ENCODE peak calls at places on chromosomes 2 and 18, in nine cellular contexts. U is endothelial cell of umbilical vein; D is AG10803; W is mesenchymal stem cell; X is astrocyte of the spinal cord; S is CD8-positive, alpha-beta T cell; A is bronchial epithelial cell; C is HepG2; T is psoas muscle. G is an unnamed sample.
A peak's percentile ranks its signal among the peaks of the same experiment; 100 is the strongest.

GRCh38 chr2:237222683-237223082 is 137.0 kb downstream of the COPS8 start:
- DNase-seq in D (peak; percentile 65), W (no peak), C (no peak), A (no peak), X (no peak), S (no peak), U (no peak), T (no peak), G (no peak)

GRCh38 chr2:211241891-211242290 is 685.5 kb downstream of the CPS1 start:
- DNase-seq in X (no peak), S (no peak), C (no peak), W (no peak), A (no peak), D (no peak), U (no peak), T (no peak), G (no peak)

GRCh38 chr2:10094271-10094814 is 14.1 kb upstream of the CYS1 start:
- DNase-seq in X (no peak), D (no peak), A (no peak), T (no peak), C (no peak), S (no peak), W (no peak), U (no peak), G (no peak)

GRCh38 chr2:212831671-212832199 is 293.1 kb upstream of the ERBB4 start:
- DNase-seq in X (no peak), W (no peak), S (no peak), U (no peak), T (no peak), A (no peak), C (no peak), D (no peak), G (peak; percentile 10)

GRCh38 chr2:219142329-219142728 is 18.3 kb downstream of the NHEJ1 start:
- DNase-seq in D (peak; percentile 97), C (no peak), W (peak; percentile 59), U (no peak), X (peak; percentile 88), T (peak; percentile 66), A (peak; percentile 33), S (no peak), G (no peak)

GRCh38 chr2:189580267-189580661 is 322 bp downstream of the SLC40A1 start:
- DNase-seq in S (no peak), A (no peak), D (no peak), W (no peak), U (no peak), X (no peak), C (peak; percentile 40), T (peak; percentile 21), G (peak; percentile 31)

GRCh38 chr2:122692400-122693083 is 937.1 kb downstream of the TSN start:
- DNase-seq in W (no peak), C (no peak), X (no peak), S (no peak), A (no peak), T (no peak), D (no peak), U (no peak), G (no peak)

GRCh38 chr2:127859712-127860085 is 1.7 kb upstream of the POLR2D start:
- DNase-seq in A (peak; percentile 81), D (no peak), W (peak; percentile 12), T (no peak), C (peak; percentile 54), S (peak; percentile 73), U (no peak), X (no peak), G (no peak)

DNA sequence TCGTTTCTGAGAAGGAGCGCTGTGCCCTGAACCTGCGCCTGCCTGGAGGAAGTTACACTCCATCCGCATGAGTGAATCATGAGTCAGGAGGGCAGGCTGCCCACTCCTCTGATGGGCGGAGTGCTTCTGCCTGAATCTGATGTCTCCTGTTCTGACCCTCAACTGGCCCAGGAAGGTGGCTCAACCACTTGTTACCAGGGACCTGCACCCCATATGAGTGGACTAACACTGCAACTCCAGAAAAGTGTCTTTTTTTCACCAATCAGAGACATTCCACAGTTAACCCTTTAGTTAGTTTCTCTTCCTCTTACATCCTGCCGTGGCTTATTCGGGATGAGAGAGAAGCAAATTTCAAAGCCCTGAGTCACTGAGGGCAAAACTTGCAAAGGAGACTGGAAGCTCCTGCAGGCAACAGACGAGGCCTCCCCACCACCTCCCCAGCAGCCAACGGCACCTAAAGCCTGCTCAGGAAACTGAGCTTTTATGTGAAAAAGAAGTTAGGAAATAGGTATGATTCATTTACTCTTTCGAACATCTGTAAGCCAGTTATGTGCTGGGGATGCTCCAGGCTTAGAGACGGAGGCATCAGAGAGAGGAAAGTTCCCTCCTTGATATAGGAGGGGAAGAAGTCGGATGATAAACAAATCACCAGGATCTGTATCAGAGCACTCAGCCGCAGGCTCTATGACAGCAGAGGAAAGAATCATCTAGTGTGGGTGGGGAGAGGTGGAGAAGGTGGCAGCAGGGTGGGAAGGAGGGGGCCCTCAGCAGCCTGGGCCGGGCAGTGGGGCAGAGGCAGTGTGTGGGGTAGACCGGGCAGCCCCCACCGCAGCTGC is 31.0 kb downstream of the MBP start:
- DNase-seq in W (peak; percentile 96), S (peak; percentile 54), A (peak; percentile 96), X (peak; percentile 98), D (peak; percentile 96), T (peak; percentile 92), U (peak; percentile 91), C (no peak), G (peak; percentile 86)
- H3K4me3 ChIP-seq in W (peak overlapping the region; percentile 61), S (peak overlapping the region; percentile 16), A (no peak overlapping the region), X (peak overlapping the region; percentile 6), D (peak overlapping the region; percentile 43), T (peak overlapping the region; percentile 26), U (peak overlapping the region; percentile 6), C (no peak overlapping the region), G (no peak overlapping the region)

GRCh38 chr2:70886541-70886987 is 49.1 kb upstream of the ATP6V1B1 start:
- DNase-seq in S (no peak), W (no peak), X (no peak), C (no peak), A (no peak), U (no peak), D (no peak), T (no peak), G (no peak)

GRCh38 chr2:70888925-70889715 is 46.6 kb upstream of the ATP6V1B1 start:
- DNase-seq in W (no peak), A (no peak), U (no peak), D (no peak), T (no peak), C (no peak), S (no peak), X (no peak), G (no peak)

GRCh38 chr2:70887550-70888229 is 48.0 kb upstream of the ATP6V1B1 start:
- DNase-seq in A (no peak), S (peak; percentile 32), W (no peak), U (no peak), T (peak; percentile 47), D (no peak), C (no peak), X (no peak), G (no peak)

GRCh38 chr2:70888389-70888924 is 47.2 kb upstream of the ATP6V1B1 start:
- DNase-seq in X (no peak), S (no peak), T (no peak), W (no peak), U (no peak), C (no peak), D (no peak), A (no peak), G (no peak)

DNA sequence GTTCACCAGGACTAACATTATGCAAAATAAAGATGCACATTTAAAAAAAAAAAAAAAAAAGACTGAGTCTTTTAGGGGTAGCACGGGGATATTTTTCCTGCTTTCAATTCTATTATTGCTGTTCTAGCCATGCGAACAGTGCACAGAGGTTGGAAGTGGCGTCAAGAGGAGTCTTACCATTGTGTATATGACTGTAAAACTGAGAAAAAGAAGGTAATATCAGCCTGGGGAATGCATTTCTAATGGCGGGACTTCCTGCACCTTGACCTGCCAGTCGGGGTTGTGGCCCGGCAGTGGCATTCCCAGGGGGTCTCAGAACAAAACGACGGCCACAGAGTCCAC is 48.5 kb upstream of the ATP6V1B1 start:
- DNase-seq in C (no peak), A (no peak), S (no peak), T (no peak), U (no peak), X (no peak), D (no peak), W (no peak), G (no peak)
- H3K4me3 ChIP-seq in C (peak overlapping the region; percentile 69), A (peak overlapping the region; percentile 20), S (peak overlapping the region; percentile 50), T (peak overlapping the region; percentile 66), U (no peak overlapping the region), X (no peak overlapping the region), D (peak overlapping the region; percentile 35), W (peak overlapping the region; percentile 49), G (peak overlapping the region; percentile 10)

GRCh38 chr2:66439291-66440010 is 4.5 kb downstream of the MEIS1 start:
- DNase-seq in U (peak; percentile 48), D (no peak), C (no peak), X (peak; percentile 40), A (no peak), S (no peak), T (no peak), W (peak; percentile 41), G (no peak)

GRCh38 chr2:66440692-66441091 is 5.8 kb downstream of the MEIS1 start:
- DNase-seq in T (no peak), D (peak; percentile 47), U (peak; percentile 25), C (no peak), A (no peak), W (peak; percentile 63), X (peak; percentile 68), S (no peak), G (peak; percentile 58)

GRCh38 chr2:66443183-66443976 is 8.5 kb downstream of the MEIS1 start:
- DNase-seq in X (peak; percentile 74), C (no peak), S (no peak), U (no peak), A (no peak), D (peak; percentile 26), W (no peak), T (no peak), G (peak; percentile 36)

GRCh38 chr2:66440011-66440542 is 5.2 kb downstream of the MEIS1 start:
- DNase-seq in D (peak; percentile 33), W (peak; percentile 62), S (no peak), T (no peak), C (no peak), U (peak; percentile 59), A (no peak), X (peak; percentile 64), G (no peak)

DNA sequence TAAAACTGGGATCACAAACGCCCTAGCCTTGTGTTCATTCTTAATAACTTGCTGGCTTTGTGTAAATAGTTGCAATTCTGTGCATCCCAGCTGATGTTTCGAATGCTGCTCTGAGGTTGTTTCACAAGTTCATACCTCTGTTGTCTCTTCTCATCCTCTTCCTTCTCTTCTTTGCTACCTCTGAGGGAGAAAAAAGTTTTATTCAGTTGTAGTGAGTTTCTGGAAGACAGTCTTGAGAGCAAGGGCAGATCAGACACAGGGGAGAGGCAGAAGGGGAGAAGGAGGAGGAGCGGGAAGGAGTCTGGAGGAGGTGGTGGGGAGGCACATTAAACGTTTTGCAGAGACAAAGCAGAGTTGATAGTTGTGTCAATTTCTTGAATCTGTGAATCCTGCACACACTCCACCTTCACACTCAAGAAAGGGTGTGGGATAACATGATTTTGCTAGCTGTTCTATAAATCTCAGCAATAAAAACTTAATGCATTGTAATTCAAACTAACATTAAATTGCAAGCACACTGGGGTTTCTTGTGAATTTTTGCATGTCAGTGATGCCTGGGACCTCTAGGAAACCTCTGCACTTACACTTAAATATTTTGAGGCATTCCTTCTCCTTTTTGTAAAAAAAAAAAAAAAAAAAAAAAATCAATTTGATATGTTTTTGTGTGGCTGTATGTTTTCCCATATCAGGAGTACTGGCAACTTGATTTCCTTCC is 6.9 kb downstream of the MEIS1 start:
- DNase-seq in T (no peak), A (no peak), C (no peak), D (peak; percentile 31), W (peak; percentile 58), S (no peak), X (peak; percentile 68), U (no peak), G (no peak)
- H3K4me3 ChIP-seq in T (no peak overlapping the region), A (no peak overlapping the region), C (no peak overlapping the region), D (peak overlapping the region; percentile 88), W (peak overlapping the region; percentile 85), S (no peak overlapping the region), X (peak overlapping the region; percentile 62), U (no peak overlapping the region), G (peak overlapping the region; percentile 97)

DNA sequence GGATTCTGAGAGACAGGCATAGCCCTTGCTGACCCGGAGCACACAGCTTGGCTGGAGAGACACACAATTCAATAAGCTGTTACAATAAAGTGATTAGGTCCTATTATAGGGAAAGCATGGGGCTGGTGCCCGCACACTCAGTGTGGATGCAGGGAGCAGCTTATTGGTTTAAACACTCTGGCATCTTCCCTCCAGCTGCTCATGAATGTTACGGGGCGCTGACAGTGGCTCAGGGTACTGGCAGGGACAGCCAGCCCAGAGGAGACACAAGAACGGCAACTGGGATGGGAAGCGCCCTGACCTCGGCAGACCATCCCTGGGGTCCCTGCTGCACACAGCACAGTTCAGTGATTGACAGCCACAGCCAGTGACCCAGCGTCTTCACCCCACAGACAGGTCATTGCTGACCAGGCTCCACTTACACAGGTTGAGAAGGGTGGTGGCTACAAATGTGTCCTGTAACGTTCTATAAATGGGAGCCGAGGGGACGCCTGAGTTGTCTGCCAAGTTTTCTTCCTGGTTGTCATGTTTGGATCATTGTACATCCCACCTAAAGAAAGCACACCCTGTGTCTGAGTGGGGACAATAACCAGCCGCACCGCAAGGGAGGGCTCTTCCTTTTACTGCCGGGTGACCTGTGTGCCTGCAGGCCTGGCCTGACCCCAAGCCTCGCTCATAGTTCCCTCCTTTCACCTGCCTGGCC is 60.3 kb downstream of the SH3BP4 start:
- DNase-seq in C (no peak), A (no peak), W (no peak), T (no peak), X (no peak), U (no peak), S (no peak), D (no peak), G (no peak)
- H3K4me3 ChIP-seq in C (no peak overlapping the region), A (no peak overlapping the region), W (no peak overlapping the region), T (no peak overlapping the region), X (no peak overlapping the region), U (no peak overlapping the region), S (no peak overlapping the region), D (no peak overlapping the region), G (no peak overlapping the region)